ENCODE peak calls at places on chromosomes 1 and 21, in four cellular contexts. Z, V, P and K are unnamed samples.

GRCh38 chr1:201711811-201712210 is 117.1 kb upstream of the IPO9 start:
- DNase-seq in Z (no peak), V (no peak), P (no peak), K (no peak)

GRCh38 chr1:64693406-64693805 is 51.5 kb upstream of the RAVER2 start:
- DNase-seq in Z (no peak), V (no peak), P (no peak), K (no peak)

GRCh38 chr21:21232320-21232719 is 234.1 kb downstream of the NCAM2 start:
- DNase-seq in Z (peak; percentile 21), V (no peak), P (no peak), K (no peak)

GRCh38 chr1:185694081-185694480 is 40.1 kb upstream of the HMCN1 start:
- DNase-seq in Z (peak; percentile 17), V (no peak), P (no peak), K (peak; percentile 78)

GRCh38 chr1:89454845-89455521 is 69.6 kb upstream of the LRRC8B start:
- DNase-seq in Z (peak; percentile 75), V (peak; percentile 34), P (peak; percentile 21), K (peak; percentile 12)

GRCh38 chr1:177871633-177872562 is 98.0 kb downstream of the SEC16B start:
- DNase-seq in Z (no peak), V (no peak), P (no peak), K (no peak)

GRCh38 chr1:226027861-226028260 is 28.7 kb upstream of the SDE2 start:
- DNase-seq in Z (no peak), V (no peak), P (no peak), K (no peak)

GRCh38 chr1:1129309-1129708 is 13.4 kb upstream of the C1orf159 start:
- DNase-seq in Z (no peak), V (no peak), P (no peak), K (no peak)

GRCh38 chr1:167507719-167508118 is 10.6 kb downstream of the CD247 start:
- DNase-seq in Z (no peak), V (no peak), P (no peak), K (no peak)

GRCh38 chr1:16048573-16049189 is 5.1 kb downstream of the CLCNKB start:
- DNase-seq in Z (peak; percentile 97), V (no peak), P (no peak), K (no peak)

GRCh38 chr1:41768538-41768937 is 150.2 kb downstream of the HIVEP3 start:
- DNase-seq in Z (no peak), V (no peak), P (no peak), K (peak; percentile 59)

GRCh38 chr21:46569071-46569470 is 35.8 kb downstream of the S100B start:
- DNase-seq in Z (no peak), V (no peak), P (no peak), K (no peak)

GRCh38 chr1:111603979-111604378 is 15.6 kb upstream of the RAP1A start:
- DNase-seq in Z (no peak), V (no peak), P (no peak), K (no peak)

GRCh38 chr1:213649373-213649772 is 338.4 kb upstream of the PROX1 start:
- DNase-seq in Z (no peak), V (no peak), P (no peak), K (no peak)

GRCh38 chr1:179153217-179153616 is 71.3 kb downstream of the TOR3A start:
- DNase-seq in Z (no peak), V (no peak), P (no peak), K (no peak)

GRCh38 chr1:52209429-52209828 is 67.5 kb downstream of the ZFYVE9 start:
- DNase-seq in Z (no peak), V (no peak), P (no peak), K (no peak)
- TF ChIP-seq REST in Z (no peak), V (no peak), P (no peak), K (no peak)

GRCh38 chr21:38714998-38715397 is 90.7 kb upstream of the ETS2 start:
- DNase-seq in Z (no peak), V (no peak), P (no peak), K (no peak)

GRCh38 chr21:38716942-38717341 is 88.8 kb upstream of the ETS2 start:
- DNase-seq in Z (no peak), V (no peak), P (no peak), K (no peak)

GRCh38 chr21:38716088-38716487 is 89.6 kb upstream of the ETS2 start:
- DNase-seq in Z (no peak), V (no peak), P (no peak), K (no peak)

GRCh38 chr21:38712076-38712475 is 93.7 kb upstream of the ETS2 start:
- DNase-seq in Z (peak; percentile 77), V (peak; percentile 31), P (peak; percentile 3), K (no peak)
- TF ChIP-seq CTCF in Z (peak; percentile 83), V (peak; percentile 66), P (peak; percentile 49), K (no peak)

GRCh38 chr1:55559802-55560201 is 344.6 kb upstream of the USP24 start:
- DNase-seq in Z (no peak), V (no peak), P (no peak), K (no peak)
- H3K27ac ChIP-seq in Z (no peak overlapping the region), V (no peak overlapping the region), P (peak overlapping the region; percentile 16), K (no peak overlapping the region)

GRCh38 chr1:94236630-94237290 is 624 bp downstream of the ARHGAP29 start:
- DNase-seq in Z (peak; percentile 69), V (no peak), P (no peak), K (no peak)
- TF ChIP-seq REST in Z (no peak), V (no peak), P (no peak), K (no peak)

DNA sequence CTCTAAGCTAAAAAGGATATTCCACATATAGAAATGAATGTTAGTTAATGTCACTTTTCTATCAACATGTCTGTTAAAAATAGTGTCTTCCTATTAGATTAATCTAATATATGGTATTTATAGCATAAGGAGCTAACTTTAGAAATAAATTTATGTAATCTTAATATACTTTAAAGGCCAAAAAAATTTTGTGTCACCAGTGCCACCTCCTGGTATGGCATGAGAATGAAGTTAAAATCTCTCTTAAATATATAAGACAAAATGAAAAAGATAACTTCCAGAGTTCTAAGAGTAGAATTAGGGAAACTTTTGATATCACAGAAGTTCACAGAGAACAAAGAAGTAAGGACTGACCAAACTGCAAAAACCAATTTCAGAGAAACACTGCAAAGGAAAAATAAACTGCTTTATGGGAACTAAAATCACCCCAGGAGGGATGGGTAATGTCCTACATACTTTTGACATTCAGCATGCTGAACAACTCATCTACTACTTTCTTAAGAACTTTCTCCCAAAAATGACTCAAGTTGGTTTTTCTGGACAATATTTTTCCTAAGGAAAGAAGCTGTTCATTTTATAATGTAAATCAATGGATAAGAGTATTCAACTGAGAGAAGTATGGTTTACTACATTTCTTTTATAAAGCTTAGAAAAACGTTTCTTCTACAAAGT is 82.8 kb downstream of the TRIM33 start:
- DNase-seq in Z (no peak), V (no peak), P (no peak), K (no peak)
- TF ChIP-seq CTCF in Z (no peak), V (peak; percentile 36), P (peak; percentile 43), K (no peak)